ENCODE peak calls at places on chromosome X, in ten cellular contexts. B is ovary, X is adrenal gland, H is transverse colon, Q is heart left ventricle, J is upper lobe of left lung, C is A549, A is tibial nerve, D is spleen, M is uterus. K is an unnamed sample. For H3K4me1, the result is how much of the 10 kb centered on the place peaks cover.

GRCh38 chrX:2578864-2579263 is 78.1 kb upstream of the DHRSX start:
- DNase-seq in B (no peak), X (no peak), H (no peak), Q (no peak), J (no peak), C (no peak), A (no peak), D (no peak), M (no peak), K (no peak)

GRCh38 chrX:135345328-135345645 is 36.0 kb downstream of the ETDC start:
- DNase-seq in B (peak), X (peak), H (peak), Q (peak), J (peak), C (no peak), A (peak), D (no peak), M (peak), K (no peak)

GRCh38 chrX:130507015-130507414 is 105.2 kb downstream of the RBMX2 start:
- DNase-seq in B (no peak), X (no peak), H (no peak), Q (no peak), J (no peak), C (no peak), A (no peak), D (no peak), M (no peak), K (no peak)

GRCh38 chrX:155061770-155062169 is 9.2 kb downstream of the CMC4 start:
- DNase-seq in B (no peak), X (no peak), H (no peak), Q (no peak), J (no peak), C (no peak), A (no peak), D (no peak), M (no peak), K (no peak)

GRCh38 chrX:1451676-1452496 is 823 bp downstream of the ASMTL start:
- DNase-seq in B (peak), X (peak), H (peak), Q (peak), J (peak), C (no peak), A (no peak), D (peak), M (peak), K (no peak)

GRCh38 chrX:154325541-154325940 is 29.9 kb downstream of the TKTL1 start:
- DNase-seq in B (no peak), X (no peak), H (no peak), Q (no peak), J (no peak), C (no peak), A (no peak), D (no peak), M (no peak), K (no peak)

GRCh38 chrX:111352424-111352823 is 59.6 kb downstream of the DCX start:
- DNase-seq in B (no peak), X (peak), H (peak), Q (peak), J (peak), C (peak), A (no peak), D (no peak), M (peak), K (no peak)

GRCh38 chrX:136608295-136608933 is 39.5 kb upstream of the CD40LG start:
- DNase-seq in B (no peak), X (peak), H (peak), Q (peak), J (peak), C (peak), A (peak), D (peak), M (no peak), K (peak)

GRCh38 chrX:311156-312129 is 7.2 kb downstream of the GTPBP6 start:
- DNase-seq in B (no peak), X (peak), H (no peak), Q (peak), J (no peak), C (no peak), A (no peak), D (peak), M (no peak), K (peak)

GRCh38 chrX:142977128-142977914 is 48.4 kb upstream of the SPANXN4 start:
- DNase-seq in B (no peak), X (no peak), H (no peak), Q (no peak), J (no peak), C (no peak), A (no peak), D (no peak), M (no peak), K (no peak)

GRCh38 chrX:15664487-15665444 is at the start of gene CLTRN:
- DNase-seq in B (no peak), X (no peak), H (no peak), Q (no peak), J (no peak), C (peak), A (no peak), D (no peak), M (no peak), K (no peak)

GRCh38 chrX:70434352-70434866 is 10.2 kb upstream of the DLG3 start:
- DNase-seq in B (peak), X (peak), H (peak), Q (peak), J (peak), C (peak), A (peak), D (peak), M (peak), K (peak)

GRCh38 chrX:64379924-64380323 is 15.3 kb downstream of the MTMR8 start:
- DNase-seq in B (no peak), X (no peak), H (no peak), Q (no peak), J (no peak), C (no peak), A (no peak), D (no peak), M (no peak), K (no peak)

GRCh38 chrX:64204701-64205440 is 637 bp downstream of the AMER1 start:
- DNase-seq in B (peak), X (peak), H (no peak), Q (peak), J (peak), C (no peak), A (peak), D (peak), M (peak), K (peak)

GRCh38 chrX:100819837-100820666 is at the start of gene CSTF2:
- DNase-seq in B (peak), X (peak), H (peak), Q (peak), J (peak), C (peak), A (peak), D (peak), M (peak), K (peak)

GRCh38 chrX:124504106-124504983 is 158.0 kb downstream of the SH2D1A start:
- DNase-seq in B (no peak), X (no peak), H (no peak), Q (no peak), J (no peak), C (no peak), A (no peak), D (no peak), M (no peak), K (no peak)

GRCh38 chrX:125205084-125205917 is 114.4 kb upstream of the TEX13C start:
- DNase-seq in B (peak), X (peak), H (peak), Q (peak), J (no peak), C (peak), A (no peak), D (peak), M (peak), K (peak)

GRCh38 chrX:119880552-119881437 is 9.2 kb downstream of the NDUFA1 start:
- DNase-seq in B (no peak), X (peak), H (peak), Q (no peak), J (no peak), C (peak), A (peak), D (no peak), M (no peak), K (no peak)

GRCh38 chrX:72042860-72043248 is 88.9 kb downstream of the RTL5 start:
- DNase-seq in B (no peak), X (no peak), H (no peak), Q (no peak), J (no peak), C (no peak), A (no peak), D (no peak), M (no peak), K (no peak)
- H3K4me1 ChIP-seq in B (under half), X (under half), H (under half), Q (under half), J (under half), C (under half), A (under half), D (under half), M (under half), K (under half)

DNA sequence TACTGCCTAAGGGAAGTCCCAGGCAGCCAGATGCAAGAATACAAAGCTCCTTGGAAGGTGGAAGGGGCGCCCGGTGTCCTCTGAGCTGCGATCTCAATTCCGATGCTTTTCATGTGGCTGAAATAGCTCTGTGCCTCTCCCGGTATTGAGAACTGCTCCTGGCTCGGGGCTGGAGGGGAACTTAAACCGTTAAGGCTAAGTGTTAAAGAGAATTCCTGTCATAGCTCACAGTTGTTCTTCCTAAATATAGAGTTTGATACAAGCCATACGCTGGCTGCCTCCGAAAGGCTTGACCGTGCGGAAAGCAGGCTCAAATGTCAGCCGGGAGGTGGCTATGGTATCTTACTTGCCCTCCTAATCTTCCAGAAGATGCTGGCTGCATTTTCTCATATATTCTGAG is at the start of gene SMPX:
- DNase-seq in B (no peak), X (no peak), H (no peak), Q (peak), J (no peak), C (no peak), A (no peak), D (no peak), M (no peak), K (no peak)
- H3K4me3 ChIP-seq in B (no peak), X (no peak), H (no peak), Q (peak), J (no peak), C (no peak), A (no peak), D (no peak), M (no peak), K (no peak)

GRCh38 chrX:47915886-47916493 is 79.3 kb downstream of the ZNF81 start:
- DNase-seq in B (no peak), X (no peak), H (no peak), Q (no peak), J (no peak), C (no peak), A (no peak), D (no peak), M (no peak), K (no peak)

GRCh38 chrX:47918274-47918673 is 81.6 kb downstream of the ZNF81 start:
- DNase-seq in B (no peak), X (no peak), H (no peak), Q (no peak), J (no peak), C (no peak), A (no peak), D (no peak), M (no peak), K (no peak)
- TF ChIP-seq POLR2A in B (no peak), X (no peak), H (no peak), Q (no peak), J (no peak), C (no peak), A (no peak), D (no peak), M (no peak), K (no peak)

GRCh38 chrX:68936186-68936585 is 107.4 kb downstream of the EFNB1 start:
- DNase-seq in B (no peak), X (no peak), H (peak), Q (no peak), J (peak), C (no peak), A (no peak), D (peak), M (no peak), K (no peak)

GRCh38 chrX:68934922-68935321 is 106.1 kb downstream of the EFNB1 start:
- DNase-seq in B (no peak), X (peak), H (peak), Q (no peak), J (peak), C (no peak), A (no peak), D (peak), M (peak), K (no peak)

GRCh38 chrX:68934421-68934820 is 105.6 kb downstream of the EFNB1 start:
- DNase-seq in B (no peak), X (peak), H (peak), Q (no peak), J (no peak), C (no peak), A (no peak), D (peak), M (peak), K (no peak)

GRCh38 chrX:68936608-68937007 is 107.8 kb downstream of the EFNB1 start:
- DNase-seq in B (no peak), X (peak), H (peak), Q (no peak), J (peak), C (peak), A (no peak), D (peak), M (no peak), K (no peak)

DNA sequence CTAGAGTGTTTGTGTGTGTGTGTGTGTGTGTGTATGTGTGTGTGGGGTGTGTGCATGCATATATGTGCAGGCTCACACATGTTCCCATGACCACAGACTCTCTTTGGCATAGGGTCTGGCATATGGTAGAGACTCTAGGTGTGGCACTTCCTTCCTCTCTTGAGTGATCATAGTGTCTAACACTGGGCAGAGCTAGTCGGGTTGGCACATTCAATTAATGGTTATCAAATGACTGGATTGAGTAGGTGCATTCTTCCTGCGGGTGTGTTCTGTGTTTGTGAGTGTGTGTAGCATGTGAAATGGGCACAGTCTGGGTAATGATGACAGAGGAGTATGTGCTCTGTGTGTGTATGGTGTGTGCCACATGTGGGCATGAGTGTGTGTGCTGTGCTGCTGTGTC is 106.5 kb downstream of the EFNB1 start:
- DNase-seq in B (no peak), X (peak), H (peak), Q (no peak), J (peak), C (no peak), A (no peak), D (no peak), M (no peak), K (no peak)
- H3K4me1 ChIP-seq in B (under half), X (under half), H (under half), Q (under half), J (under half), C (under half), A (under half), D (under half), M (under half), K (under half)

K was measured in breast epithelium.